ENCODE peak calls at places on chromosome 11, in ten cellular contexts. One of them, this sample, is unnamed.
A peak's percentile ranks its signal among the peaks of the same experiment; 100 is the strongest.

GRCh38 chr11:76803811-76804600 is 20.9 kb downstream of the TSKU start:
- DNase-seq in H1: no peak
- DNase-seq in ovary: no peak
- DNase-seq in tibial nerve: peak; percentile 44
- DNase-seq in K562: no peak
- DNase-seq in suprapubic skin: peak; percentile 70
- DNase-seq in stomach: no peak
- DNase-seq in sigmoid colon: no peak
- DNase-seq in transverse colon: no peak
- DNase-seq in SK-N-SH: no peak
- DNase-seq in this sample: peak; percentile 79

GRCh38 chr11:76641905-76642304 is 28.6 kb downstream of the LRRC32 start:
- DNase-seq in H1: no peak
- DNase-seq in ovary: no peak
- DNase-seq in tibial nerve: no peak
- DNase-seq in K562: no peak
- DNase-seq in suprapubic skin: no peak
- DNase-seq in stomach: no peak
- DNase-seq in sigmoid colon: peak; percentile 14
- DNase-seq in transverse colon: no peak
- DNase-seq in SK-N-SH: no peak
- DNase-seq in this sample: no peak

GRCh38 chr11:45062115-45062514 is 84.3 kb upstream of the PRDM11 start:
- DNase-seq in H1: no peak
- DNase-seq in ovary: no peak
- DNase-seq in tibial nerve: no peak
- DNase-seq in K562: no peak
- DNase-seq in suprapubic skin: no peak
- DNase-seq in stomach: no peak
- DNase-seq in sigmoid colon: no peak
- DNase-seq in transverse colon: no peak
- DNase-seq in SK-N-SH: no peak
- DNase-seq in this sample: no peak

GRCh38 chr11:43779306-43779705 is 98.8 kb downstream of the HSD17B12 start:
- DNase-seq in H1: no peak
- DNase-seq in ovary: no peak
- DNase-seq in tibial nerve: no peak
- DNase-seq in K562: no peak
- DNase-seq in suprapubic skin: no peak
- DNase-seq in stomach: no peak
- DNase-seq in sigmoid colon: no peak
- DNase-seq in transverse colon: no peak
- DNase-seq in SK-N-SH: no peak
- DNase-seq in this sample: no peak

GRCh38 chr11:7577883-7578242 is 64.1 kb downstream of the PPFIBP2 start:
- DNase-seq in H1: no peak
- DNase-seq in ovary: no peak
- DNase-seq in tibial nerve: no peak
- DNase-seq in K562: no peak
- DNase-seq in suprapubic skin: no peak
- DNase-seq in stomach: no peak
- DNase-seq in sigmoid colon: no peak
- DNase-seq in transverse colon: no peak
- DNase-seq in SK-N-SH: peak; percentile 51
- DNase-seq in this sample: no peak

GRCh38 chr11:11973361-11973800 is 35.0 kb downstream of the DKK3 start:
- DNase-seq in H1: no peak
- DNase-seq in ovary: peak; percentile 79
- DNase-seq in tibial nerve: peak; percentile 66
- DNase-seq in K562: no peak
- DNase-seq in suprapubic skin: no peak
- DNase-seq in stomach: peak; percentile 74
- DNase-seq in sigmoid colon: peak; percentile 88
- DNase-seq in transverse colon: peak; percentile 33
- DNase-seq in SK-N-SH: no peak
- DNase-seq in this sample: no peak

GRCh38 chr11:71139516-71140205 is 112.7 kb downstream of the SHANK2 start:
- DNase-seq in H1: no peak
- DNase-seq in ovary: no peak
- DNase-seq in tibial nerve: no peak
- DNase-seq in K562: no peak
- DNase-seq in suprapubic skin: peak; percentile 72
- DNase-seq in stomach: peak; percentile 84
- DNase-seq in sigmoid colon: peak; percentile 78
- DNase-seq in transverse colon: no peak
- DNase-seq in SK-N-SH: no peak
- DNase-seq in this sample: no peak

GRCh38 chr11:12139144-12139881 is 28.9 kb downstream of the MICAL2 start:
- DNase-seq in H1: no peak
- DNase-seq in ovary: peak; percentile 73
- DNase-seq in tibial nerve: no peak
- DNase-seq in K562: no peak
- DNase-seq in suprapubic skin: no peak
- DNase-seq in stomach: no peak
- DNase-seq in sigmoid colon: peak; percentile 73
- DNase-seq in transverse colon: no peak
- DNase-seq in SK-N-SH: no peak
- DNase-seq in this sample: no peak

GRCh38 chr11:104881117-104881794 is 17.0 kb downstream of the CASP12 start:
- DNase-seq in H1: no peak
- DNase-seq in ovary: no peak
- DNase-seq in tibial nerve: no peak
- DNase-seq in K562: no peak
- DNase-seq in suprapubic skin: no peak
- DNase-seq in stomach: no peak
- DNase-seq in sigmoid colon: no peak
- DNase-seq in transverse colon: no peak
- DNase-seq in SK-N-SH: no peak
- DNase-seq in this sample: no peak

GRCh38 chr11:86926975-86927374 is 28.2 kb downstream of the FZD4 start:
- DNase-seq in H1: no peak
- DNase-seq in ovary: no peak
- DNase-seq in tibial nerve: no peak
- DNase-seq in K562: no peak
- DNase-seq in suprapubic skin: no peak
- DNase-seq in stomach: no peak
- DNase-seq in sigmoid colon: no peak
- DNase-seq in transverse colon: no peak
- DNase-seq in SK-N-SH: no peak
- DNase-seq in this sample: no peak

GRCh38 chr11:120674537-120674936 is 163.0 kb downstream of the GRIK4 start:
- DNase-seq in H1: no peak
- DNase-seq in ovary: no peak
- DNase-seq in tibial nerve: no peak
- DNase-seq in K562: no peak
- DNase-seq in suprapubic skin: no peak
- DNase-seq in stomach: no peak
- DNase-seq in sigmoid colon: no peak
- DNase-seq in transverse colon: no peak
- DNase-seq in SK-N-SH: no peak
- DNase-seq in this sample: no peak
- TF ChIP-seq EP300 in H1: no peak
- TF ChIP-seq EP300 in ovary: no peak
- TF ChIP-seq EP300 in tibial nerve: no peak
- TF ChIP-seq EP300 in K562: no peak
- TF ChIP-seq EP300 in suprapubic skin: no peak
- TF ChIP-seq EP300 in stomach: no peak
- TF ChIP-seq EP300 in sigmoid colon: no peak
- TF ChIP-seq EP300 in transverse colon: no peak
- TF ChIP-seq EP300 in SK-N-SH: no peak
- TF ChIP-seq EP300 in this sample: no peak

DNA sequence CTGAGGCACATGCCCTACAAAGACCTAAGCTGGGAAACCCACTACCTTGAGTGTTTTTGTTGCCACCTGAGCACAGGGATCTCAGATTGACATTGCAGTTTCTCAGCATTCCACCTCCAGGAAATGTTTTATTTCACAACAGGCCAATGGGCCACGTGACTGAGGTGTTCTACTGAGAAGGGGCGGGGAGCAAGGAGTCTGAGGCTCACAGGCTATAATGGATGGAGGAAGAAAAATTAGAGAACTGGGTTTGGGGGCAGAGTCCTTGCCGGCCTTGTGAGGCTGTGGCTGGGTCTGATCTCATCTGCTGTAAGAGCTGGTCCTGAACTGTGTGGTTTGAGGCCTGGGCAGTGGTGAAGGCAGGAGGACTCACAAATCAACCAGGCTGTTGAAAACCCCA is 40.7 kb downstream of the ZNF202 start:
- DNase-seq in H1: no peak
- DNase-seq in ovary: no peak
- DNase-seq in tibial nerve: no peak
- DNase-seq in K562: no peak
- DNase-seq in suprapubic skin: no peak
- DNase-seq in stomach: no peak
- DNase-seq in sigmoid colon: no peak
- DNase-seq in transverse colon: peak; percentile 10
- DNase-seq in SK-N-SH: no peak
- DNase-seq in this sample: no peak
- H3K27me3 ChIP-seq in H1: no peaks in the 10 kb centered on the region
- H3K27me3 ChIP-seq in ovary: no peaks in the 10 kb centered on the region
- H3K27me3 ChIP-seq in tibial nerve: no peaks in the 10 kb centered on the region
- H3K27me3 ChIP-seq in K562: peaks cover 14% of the 10 kb centered on the region
- H3K27me3 ChIP-seq in suprapubic skin: peaks cover 9% of the 10 kb centered on the region
- H3K27me3 ChIP-seq in stomach: no peaks in the 10 kb centered on the region
- H3K27me3 ChIP-seq in sigmoid colon: peaks cover 4% of the 10 kb centered on the region
- H3K27me3 ChIP-seq in transverse colon: peaks cover 7% of the 10 kb centered on the region
- H3K27me3 ChIP-seq in SK-N-SH: peaks cover 11% of the 10 kb centered on the region
- H3K27me3 ChIP-seq in this sample: no peaks in the 10 kb centered on the region

GRCh38 chr11:69436041-69436982 is 45.2 kb upstream of the LINC01488 start:
- DNase-seq in H1: no peak
- DNase-seq in ovary: no peak
- DNase-seq in tibial nerve: no peak
- DNase-seq in K562: no peak
- DNase-seq in suprapubic skin: no peak
- DNase-seq in stomach: no peak
- DNase-seq in sigmoid colon: peak; percentile 56
- DNase-seq in transverse colon: no peak
- DNase-seq in SK-N-SH: no peak
- DNase-seq in this sample: no peak
- H3K4me1 ChIP-seq in H1: peaks cover 2% of the 10 kb centered on the region
- H3K4me1 ChIP-seq in ovary: no peaks in the 10 kb centered on the region
- H3K4me1 ChIP-seq in tibial nerve: no peaks in the 10 kb centered on the region
- H3K4me1 ChIP-seq in K562: peaks cover 28% of the 10 kb centered on the region
- H3K4me1 ChIP-seq in suprapubic skin: no peaks in the 10 kb centered on the region
- H3K4me1 ChIP-seq in stomach: no peaks in the 10 kb centered on the region
- H3K4me1 ChIP-seq in sigmoid colon: no peaks in the 10 kb centered on the region
- H3K4me1 ChIP-seq in transverse colon: no peaks in the 10 kb centered on the region
- H3K4me1 ChIP-seq in SK-N-SH: no peaks in the 10 kb centered on the region
- H3K4me1 ChIP-seq in this sample: no peaks in the 10 kb centered on the region

DNA sequence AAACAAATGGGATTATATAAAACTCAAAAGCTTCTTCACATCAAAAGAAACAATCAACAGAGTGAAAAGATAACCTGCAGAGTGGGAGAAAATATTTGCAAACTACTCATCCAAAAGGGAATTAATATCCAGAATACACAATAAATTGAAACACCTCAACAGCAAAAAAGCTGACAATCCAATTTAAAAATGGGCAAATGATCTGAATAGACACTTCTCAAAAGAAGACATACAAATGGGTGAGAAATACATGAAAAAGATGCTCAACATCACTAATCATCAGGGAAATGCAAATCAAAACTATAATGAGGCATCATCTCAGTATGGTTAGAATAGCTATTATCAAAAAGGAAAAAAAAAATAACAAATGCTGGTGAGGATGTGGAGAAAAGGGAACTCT is 13.5 kb downstream of the EXPH5 start:
- DNase-seq in H1: no peak
- DNase-seq in ovary: no peak
- DNase-seq in tibial nerve: no peak
- DNase-seq in K562: no peak
- DNase-seq in suprapubic skin: no peak
- DNase-seq in stomach: no peak
- DNase-seq in sigmoid colon: no peak
- DNase-seq in transverse colon: no peak
- DNase-seq in SK-N-SH: no peak
- DNase-seq in this sample: no peak
- TF ChIP-seq EP300 in H1: no peak
- TF ChIP-seq EP300 in ovary: no peak
- TF ChIP-seq EP300 in tibial nerve: no peak
- TF ChIP-seq EP300 in K562: no peak
- TF ChIP-seq EP300 in suprapubic skin: no peak
- TF ChIP-seq EP300 in stomach: no peak
- TF ChIP-seq EP300 in sigmoid colon: no peak
- TF ChIP-seq EP300 in transverse colon: no peak
- TF ChIP-seq EP300 in SK-N-SH: no peak
- TF ChIP-seq EP300 in this sample: no peak

DNA sequence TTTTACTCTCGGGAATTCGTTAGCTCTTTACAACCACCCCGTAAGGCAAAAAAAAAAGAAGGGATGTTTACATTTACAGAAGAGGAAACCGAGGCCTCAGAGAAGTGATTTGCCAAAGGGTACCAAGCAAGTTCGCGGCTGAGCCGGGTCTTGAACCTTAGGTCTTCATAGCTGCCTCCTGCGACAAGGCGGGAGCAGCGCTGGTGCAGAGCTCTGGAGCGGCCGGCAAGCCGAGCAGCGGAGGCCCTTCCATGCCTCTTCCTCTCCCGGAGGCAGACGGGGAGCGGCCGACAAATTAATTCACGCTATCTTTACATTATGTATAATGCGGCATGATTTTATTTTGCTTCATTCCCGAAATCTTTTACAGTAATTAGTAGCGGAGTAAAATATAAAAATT is 536.3 kb downstream of the INSC start:
- DNase-seq in H1: no peak
- DNase-seq in ovary: no peak
- DNase-seq in tibial nerve: no peak
- DNase-seq in K562: no peak
- DNase-seq in suprapubic skin: no peak
- DNase-seq in stomach: no peak
- DNase-seq in sigmoid colon: no peak
- DNase-seq in transverse colon: no peak
- DNase-seq in SK-N-SH: no peak
- DNase-seq in this sample: no peak
- H3K27me3 ChIP-seq in H1: no peaks in the 10 kb centered on the region
- H3K27me3 ChIP-seq in ovary: no peaks in the 10 kb centered on the region
- H3K27me3 ChIP-seq in tibial nerve: no peaks in the 10 kb centered on the region
- H3K27me3 ChIP-seq in K562: no peaks in the 10 kb centered on the region
- H3K27me3 ChIP-seq in suprapubic skin: no peaks in the 10 kb centered on the region
- H3K27me3 ChIP-seq in stomach: no peaks in the 10 kb centered on the region
- H3K27me3 ChIP-seq in sigmoid colon: peaks cover 11% of the 10 kb centered on the region
- H3K27me3 ChIP-seq in transverse colon: peaks cover 5% of the 10 kb centered on the region
- H3K27me3 ChIP-seq in SK-N-SH: no peaks in the 10 kb centered on the region
- H3K27me3 ChIP-seq in this sample: no peaks in the 10 kb centered on the region

GRCh38 chr11:352456-353180 is 16.7 kb upstream of the B4GALNT4 start:
- DNase-seq in H1: no peak
- DNase-seq in ovary: peak; percentile 46
- DNase-seq in tibial nerve: no peak
- DNase-seq in K562: no peak
- DNase-seq in suprapubic skin: no peak
- DNase-seq in stomach: no peak
- DNase-seq in sigmoid colon: no peak
- DNase-seq in transverse colon: no peak
- DNase-seq in SK-N-SH: no peak
- DNase-seq in this sample: no peak
- H3K4me1 ChIP-seq in H1: peaks cover 7% of the 10 kb centered on the region
- H3K4me1 ChIP-seq in ovary: peaks cover 14% of the 10 kb centered on the region
- H3K4me1 ChIP-seq in tibial nerve: peaks cover 3% of the 10 kb centered on the region
- H3K4me1 ChIP-seq in K562: peaks cover 68% of the 10 kb centered on the region
- H3K4me1 ChIP-seq in suprapubic skin: peaks cover 46% of the 10 kb centered on the region
- H3K4me1 ChIP-seq in stomach: peaks cover 23% of the 10 kb centered on the region
- H3K4me1 ChIP-seq in sigmoid colon: peaks cover 33% of the 10 kb centered on the region
- H3K4me1 ChIP-seq in transverse colon: peaks cover 26% of the 10 kb centered on the region
- H3K4me1 ChIP-seq in SK-N-SH: peaks cover 7% of the 10 kb centered on the region
- H3K4me1 ChIP-seq in this sample: peaks cover 49% of the 10 kb centered on the region

This sample was measured in esophagus muscularis mucosa.